ENCODE peak calls at places on chromosome 18, in four cellular contexts. D is fibroblast of the aortic adventitia, W is AG04449, N is stomach. I is an unnamed sample.

GRCh38 chr18:3658529-3658928 is 208.6 kb downstream of the TGIF1 start:
- DNase-seq in D (no peak), N (no peak), W (no peak), I (no peak)

GRCh38 chr18:46754188-46754587 is 2.7 kb downstream of the ST8SIA5 start:
- DNase-seq in W (no peak), N (no peak), D (no peak), I (no peak)

GRCh38 chr18:6785001-6785400 is 55.5 kb downstream of the ARHGAP28 start:
- DNase-seq in W (no peak), N (no peak), D (peak), I (no peak)

GRCh38 chr18:5466256-5466655 is 77.5 kb downstream of the EPB41L3 start:
- DNase-seq in D (no peak), W (no peak), N (no peak), I (no peak)

GRCh38 chr18:12741351-12741750 is 38.5 kb downstream of the PSMG2 start:
- DNase-seq in N (no peak), D (peak), W (peak), I (no peak)

GRCh38 chr18:46302866-46303485 is 198.8 kb downstream of the HAUS1 start:
- DNase-seq in D (no peak), N (no peak), W (no peak), I (no peak)

GRCh38 chr18:1014496-1014895 is 109.8 kb downstream of the ADCYAP1 start:
- DNase-seq in D (peak), N (no peak), W (no peak), I (no peak)

GRCh38 chr18:59823611-59824195 is 76.1 kb upstream of the PMAIP1 start:
- DNase-seq in D (peak), N (peak), W (no peak), I (peak)

GRCh38 chr18:25169701-25170100 is 182.3 kb downstream of the ZNF521 start:
- DNase-seq in N (no peak), W (no peak), D (no peak), I (no peak)

GRCh38 chr18:44458777-44459176 is 221.9 kb upstream of the SETBP1 start:
- DNase-seq in D (peak), N (no peak), W (peak), I (no peak)

GRCh38 chr18:9333441-9334350 is 877 bp upstream of the TWSG1 start:
- DNase-seq in D (no peak), N (no peak), W (no peak), I (no peak)

GRCh38 chr18:63202814-63203213 is 116.8 kb downstream of the BCL2 start:
- DNase-seq in W (no peak), D (no peak), N (no peak), I (no peak)

GRCh38 chr18:46433121-46433826 is 223.7 kb downstream of the LOXHD1 start:
- DNase-seq in N (no peak), W (no peak), D (no peak), I (no peak)

GRCh38 chr18:35458677-35459441 is 38.9 kb downstream of the INO80C start:
- DNase-seq in D (peak), W (no peak), N (peak), I (no peak)

GRCh38 chr18:5417342-5417741 is 121.8 kb upstream of the ZBTB14 start:
- DNase-seq in W (no peak), N (no peak), D (peak), I (no peak)

GRCh38 chr18:62091487-62092120 is 95.3 kb downstream of the PIGN start:
- DNase-seq in D (no peak), W (no peak), N (no peak), I (no peak)

GRCh38 chr18:29087616-29088246 is 910.8 kb upstream of the CDH2 start:
- DNase-seq in N (no peak), W (no peak), D (no peak), I (no peak)

GRCh38 chr18:59269563-59270214 is 3.6 kb downstream of the RAX start:
- DNase-seq in N (no peak), D (no peak), W (no peak), I (no peak)

GRCh38 chr18:9631814-9632496 is 17.6 kb upstream of the PPP4R1 start:
- DNase-seq in N (no peak), D (peak), W (peak), I (no peak)

GRCh38 chr18:76488190-76488589 is 6.9 kb downstream of the ZNF516 start:
- DNase-seq in N (no peak), W (no peak), D (peak), I (no peak)

GRCh38 chr18:75183524-75183923 is 25.4 kb downstream of the PTGR3 start:
- DNase-seq in N (no peak), D (no peak), W (no peak), I (no peak)

GRCh38 chr18:6722680-6723079 is 6.8 kb upstream of the ARHGAP28 start:
- DNase-seq in D (no peak), N (no peak), W (no peak), I (no peak)

GRCh38 chr18:10378688-10379465 is 75.6 kb upstream of the APCDD1 start:
- DNase-seq in N (no peak), D (no peak), W (peak), I (no peak)

GRCh38 chr18:46373787-46374186 is 269.6 kb downstream of the HAUS1 start:
- DNase-seq in D (no peak), N (no peak), W (no peak), I (no peak)

GRCh38 chr18:2442726-2443275 is 128.5 kb downstream of the METTL4 start:
- DNase-seq in N (no peak), D (peak), W (no peak), I (no peak)

GRCh38 chr18:24731158-24731557 is 270.7 kb downstream of the HRH4 start:
- DNase-seq in N (no peak), W (no peak), D (no peak), I (no peak)

GRCh38 chr18:33579147-33579867 is 1.3 kb downstream of the ASXL3 start:
- DNase-seq in W (no peak), D (no peak), N (no peak), I (no peak)

GRCh38 chr18:22228930-22229329 is 59.5 kb downstream of the GATA6 start:
- DNase-seq in N (no peak), W (no peak), D (no peak), I (no peak)
- TF ChIP-seq CTCF in N (no peak), W (no peak), D (no peak), I (no peak)

DNA sequence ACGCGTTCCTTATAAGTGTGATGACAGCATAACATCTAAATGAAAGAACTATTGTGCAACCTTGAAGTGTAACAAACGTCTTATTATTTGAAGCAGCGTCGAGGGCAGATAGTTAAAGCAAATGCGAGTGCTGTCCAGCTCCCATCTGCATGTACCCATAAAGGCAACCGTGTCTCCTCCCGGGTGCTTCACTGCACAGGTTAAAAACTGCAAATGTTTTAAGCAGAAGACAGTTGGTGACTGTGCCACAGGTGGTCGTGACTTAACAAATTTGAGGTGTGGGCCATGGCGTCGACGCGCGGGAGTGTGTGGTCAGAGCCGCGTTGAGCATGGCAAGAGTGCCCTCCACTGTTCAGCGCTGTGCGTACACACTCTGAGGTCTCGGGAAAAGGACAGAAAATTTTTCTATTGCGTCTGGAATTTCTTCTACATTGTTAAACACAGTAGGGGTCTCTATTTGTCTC is 6.4 kb downstream of the SALL3 start:
- DNase-seq in N (no peak), D (no peak), W (no peak), I (no peak)
- TF ChIP-seq CTCF in N (no peak), D (peak), W (no peak), I (no peak)

GRCh38 chr18:69943021-69943420 is 4.7 kb downstream of the CD226 start:
- DNase-seq in D (no peak), N (no peak), W (no peak), I (no peak)
- TF ChIP-seq CTCF in D (no peak), N (no peak), W (no peak), I (no peak)

GRCh38 chr18:49059028-49059670 is 108.4 kb upstream of the SMAD7 start:
- DNase-seq in W (no peak), N (no peak), D (peak), I (no peak)
- TF ChIP-seq CTCF in W (peak), N (no peak), D (peak), I (peak)

DNA sequence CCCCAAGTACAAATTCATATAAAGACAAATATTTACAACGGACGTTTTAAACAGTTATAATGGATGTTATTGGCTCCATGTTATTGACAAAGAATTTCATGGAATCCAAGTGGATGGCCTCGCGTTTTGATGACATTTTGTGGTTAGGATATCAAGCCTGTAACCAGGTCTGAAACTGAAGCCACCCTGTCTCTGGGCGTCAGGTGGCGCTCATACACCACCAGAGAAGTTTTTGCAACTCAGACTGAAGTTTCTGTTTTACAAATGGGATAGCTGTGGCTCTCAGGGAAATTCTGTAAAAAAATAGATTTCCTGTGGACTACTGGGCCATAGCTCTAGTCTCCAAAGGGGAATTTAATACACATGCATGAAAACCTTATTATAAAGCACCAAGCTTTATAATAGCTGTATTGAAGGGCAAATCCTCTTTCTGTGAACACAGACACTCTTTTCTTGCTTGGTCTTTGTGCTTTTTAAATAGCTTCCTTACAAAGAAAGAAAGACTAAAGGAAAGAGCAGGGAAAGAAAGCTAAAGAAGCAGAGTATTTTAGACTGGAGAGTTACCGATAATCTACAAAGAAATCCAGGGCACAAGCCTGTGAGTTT is 86.7 kb downstream of the C18orf54 start:
- DNase-seq in W (peak), D (peak), N (peak), I (peak)
- TF ChIP-seq CTCF in W (peak), D (peak), N (no peak), I (peak)

GRCh38 chr18:57640749-57641148 is 19.1 kb upstream of the NARS1 start:
- DNase-seq in N (no peak), W (no peak), D (no peak), I (no peak)

GRCh38 chr18:57640236-57640635 is 18.6 kb upstream of the NARS1 start:
- DNase-seq in N (no peak), W (no peak), D (no peak), I (no peak)

GRCh38 chr18:57648414-57648813 is 26.8 kb upstream of the NARS1 start:
- DNase-seq in N (no peak), W (no peak), D (no peak), I (no peak)

GRCh38 chr18:57649536-57650495 is 28.2 kb upstream of the NARS1 start:
- DNase-seq in D (peak), W (no peak), N (no peak), I (peak)

DNA sequence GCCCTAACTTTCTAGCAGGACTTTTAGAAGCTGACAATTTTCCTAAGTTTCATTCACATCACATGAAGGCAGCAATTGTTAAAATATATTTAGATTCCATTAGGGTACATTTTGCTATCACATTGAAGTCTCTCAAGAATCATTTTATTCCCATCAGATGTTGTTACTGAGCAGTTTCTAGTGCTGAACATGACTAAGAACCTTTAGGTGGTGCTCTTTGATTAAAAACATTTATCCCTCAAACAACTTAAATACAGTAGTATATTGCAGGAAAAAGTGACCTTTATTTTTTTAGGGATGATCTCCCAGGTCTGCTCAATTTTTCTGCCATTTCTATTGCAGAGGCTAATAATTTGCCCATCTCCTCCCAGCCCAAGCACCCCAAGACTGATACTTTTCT is 22.9 kb upstream of the NARS1 start:
- DNase-seq in D (no peak), N (no peak), W (no peak), I (no peak)
- TF ChIP-seq CTCF in D (no peak), N (no peak), W (no peak), I (peak)

I was measured in AG09319.